ENCODE peak calls at places on chromosomes 3 and 15, in nine cellular contexts. W is K562, A is A549, L is sigmoid colon, M is stomach, K is heart left ventricle, V is ovary, N is tibial nerve, E is Peyer's patch. T is an unnamed sample.

GRCh38 chr3:100993309-100993708 is at the start of gene ABI3BP:
- DNase-seq in W (peak; percentile 5), A (peak; percentile 41), L (peak; percentile 93), M (peak; percentile 49), K (peak; percentile 79), V (peak; percentile 87), N (peak; percentile 56), E (peak; percentile 55), T (peak; percentile 5)

GRCh38 chr3:127770671-127771370 is 51.5 kb downstream of the MGLL start:
- DNase-seq in W (no peak), A (no peak), L (no peak), M (no peak), K (no peak), V (no peak), N (no peak), E (peak; percentile 28), T (peak; percentile 88)

GRCh38 chr3:194690501-194691372 is 5.1 kb downstream of the FAM43A start:
- DNase-seq in W (peak; percentile 30), A (no peak), L (no peak), M (peak; percentile 9), K (peak; percentile 45), V (no peak), N (no peak), E (no peak), T (no peak)

GRCh38 chr15:55282284-55282833 is 7.3 kb downstream of the RAB27A start:
- DNase-seq in W (peak; percentile 75), A (no peak), L (no peak), M (no peak), K (no peak), V (no peak), N (no peak), E (no peak), T (peak; percentile 88)

GRCh38 chr3:121750087-121750415 is 510 bp upstream of the GOLGB1 start:
- DNase-seq in W (no peak), A (no peak), L (no peak), M (no peak), K (no peak), V (no peak), N (no peak), E (no peak), T (no peak)

GRCh38 chr3:56799251-56799882 is 2.4 kb downstream of the ARHGEF3 start:
- DNase-seq in W (peak; percentile 52), A (peak; percentile 24), L (no peak), M (no peak), K (no peak), V (no peak), N (no peak), E (no peak), T (peak; percentile 63)

GRCh38 chr15:65327651-65328393 is 23.3 kb downstream of the RNU5B-1 start:
- DNase-seq in W (no peak), A (no peak), L (no peak), M (no peak), K (no peak), V (no peak), N (no peak), E (peak; percentile 31), T (no peak)

GRCh38 chr15:48221885-48222284 is 15.8 kb downstream of the SLC12A1 start:
- DNase-seq in W (no peak), A (no peak), L (no peak), M (no peak), K (no peak), V (no peak), N (no peak), E (no peak), T (no peak)

GRCh38 chr3:23501201-23501824 is 298.2 kb downstream of the UBE2E2 start:
- DNase-seq in W (no peak), A (no peak), L (no peak), M (no peak), K (no peak), V (no peak), N (no peak), E (no peak), T (no peak)

GRCh38 chr3:62758296-62759066 is 116.7 kb downstream of the CADPS start:
- DNase-seq in W (no peak), A (no peak), L (no peak), M (no peak), K (no peak), V (no peak), N (no peak), E (no peak), T (no peak)

GRCh38 chr3:39592306-39592705 is 124.8 kb downstream of the MOBP start:
- DNase-seq in W (no peak), A (no peak), L (no peak), M (no peak), K (no peak), V (no peak), N (no peak), E (no peak), T (no peak)

GRCh38 chr3:632571-633170 is 436.1 kb downstream of the CHL1 start:
- DNase-seq in W (peak; percentile 71), A (peak; percentile 8), L (no peak), M (peak; percentile 37), K (no peak), V (no peak), N (no peak), E (no peak), T (peak; percentile 67)

GRCh38 chr3:104556372-104557078 is 810.2 kb upstream of the ALCAM start:
- DNase-seq in W (no peak), A (no peak), L (no peak), M (no peak), K (no peak), V (no peak), N (no peak), E (no peak), T (peak; percentile 49)

GRCh38 chr3:178949896-178950295 is 121.7 kb downstream of the ZMAT3 start:
- DNase-seq in W (no peak), A (no peak), L (no peak), M (no peak), K (no peak), V (no peak), N (no peak), E (no peak), T (no peak)

GRCh38 chr15:90231028-90232017 is 2.4 kb downstream of the CIB1 start:
- DNase-seq in W (no peak), A (no peak), L (peak; percentile 69), M (peak; percentile 70), K (no peak), V (no peak), N (no peak), E (peak; percentile 61), T (no peak)
- TF ChIP-seq POLR2A in W (no peak), A (no peak), L (no peak), M (no peak), K (no peak), V (no peak), N (no peak), E (no peak), T (no peak)

DNA sequence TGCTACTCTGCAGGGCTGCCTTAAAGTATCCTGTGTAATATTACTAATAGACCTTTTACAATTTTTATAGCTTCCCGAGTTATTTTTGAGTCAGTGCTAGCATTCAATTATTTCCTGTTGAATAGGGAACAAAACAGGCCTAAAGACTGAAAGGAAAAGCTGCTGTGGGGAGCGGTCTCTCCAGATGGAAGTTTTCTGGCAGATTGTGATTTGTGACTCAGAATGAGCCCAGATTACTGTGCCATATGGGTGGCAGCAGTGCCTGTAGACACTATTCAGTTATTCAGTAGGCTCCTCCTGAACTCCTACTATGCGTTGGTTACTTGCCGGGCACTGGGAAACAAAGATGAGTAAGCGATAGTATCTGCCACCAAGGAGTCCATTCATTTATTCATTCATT is 211.8 kb downstream of the CHST2 start:
- DNase-seq in W (no peak), A (no peak), L (no peak), M (no peak), K (no peak), V (no peak), N (no peak), E (no peak), T (no peak)
- TF ChIP-seq POLR2A in W (no peak), A (no peak), L (no peak), M (no peak), K (no peak), V (no peak), N (no peak), E (no peak), T (no peak)

GRCh38 chr3:114624047-114624445 is 330.2 kb downstream of the TIGIT start:
- DNase-seq in W (no peak), A (no peak), L (peak; percentile 92), M (no peak), K (peak; percentile 75), V (peak; percentile 68), N (peak; percentile 33), E (no peak), T (no peak)

GRCh38 chr3:114623420-114624046 is 329.7 kb downstream of the TIGIT start:
- DNase-seq in W (no peak), A (no peak), L (no peak), M (no peak), K (no peak), V (peak; percentile 24), N (no peak), E (no peak), T (no peak)

GRCh38 chr3:114626751-114627150 is 332.9 kb downstream of the TIGIT start:
- DNase-seq in W (no peak), A (no peak), L (no peak), M (no peak), K (no peak), V (no peak), N (no peak), E (no peak), T (no peak)

GRCh38 chr3:114622001-114622400 is 328.2 kb downstream of the TIGIT start:
- DNase-seq in W (no peak), A (no peak), L (no peak), M (no peak), K (no peak), V (no peak), N (no peak), E (no peak), T (no peak)

GRCh38 chr3:114624676-114625181 is 330.9 kb downstream of the TIGIT start:
- DNase-seq in W (peak; percentile 11), A (peak; percentile 68), L (peak; percentile 98), M (peak; percentile 65), K (peak; percentile 96), V (peak; percentile 95), N (peak; percentile 89), E (peak; percentile 57), T (peak; percentile 6)
- TF ChIP-seq POLR2A in W (no peak), A (peak; percentile 38), L (peak; percentile 68), M (no peak), K (peak; percentile 79), V (peak; percentile 70), N (peak; percentile 71), E (no peak), T (no peak)

GRCh38 chr15:95501865-95502264 is 828.6 kb upstream of the NR2F2 start:
- DNase-seq in W (no peak), A (no peak), L (no peak), M (no peak), K (no peak), V (no peak), N (no peak), E (no peak), T (no peak)

GRCh38 chr15:95495033-95495541 is 835.4 kb upstream of the NR2F2 start:
- DNase-seq in W (no peak), A (no peak), L (no peak), M (peak; percentile 35), K (no peak), V (peak; percentile 37), N (no peak), E (no peak), T (no peak)

GRCh38 chr15:95498956-95499355 is 831.5 kb upstream of the NR2F2 start:
- DNase-seq in W (no peak), A (no peak), L (no peak), M (no peak), K (no peak), V (no peak), N (no peak), E (no peak), T (no peak)

GRCh38 chr15:95499397-95499796 is 831.1 kb upstream of the NR2F2 start:
- DNase-seq in W (no peak), A (no peak), L (no peak), M (no peak), K (no peak), V (no peak), N (no peak), E (no peak), T (no peak)

GRCh38 chr15:95497681-95498080 is 832.8 kb upstream of the NR2F2 start:
- DNase-seq in W (no peak), A (no peak), L (no peak), M (no peak), K (no peak), V (no peak), N (no peak), E (no peak), T (no peak)
- TF ChIP-seq POLR2A in W (no peak), A (no peak), L (no peak), M (no peak), K (no peak), V (no peak), N (no peak), E (no peak), T (no peak)

T was measured in NB4.